ENCODE peak calls at places on chromosome 11, in six cellular contexts. One of them, this sample, is unnamed. For H3K4me1, the result is how much of the 10 kb centered on the place peaks cover.

GRCh38 chr11:84800755-84801346 is 826.3 kb downstream of the DLG2 start:
- DNase-seq in tibial artery: no peak
- DNase-seq in prostate gland: no peak
- DNase-seq in gastrocnemius medialis: no peak
- DNase-seq in stomach: no peak
- DNase-seq in heart right ventricle: no peak
- DNase-seq in this sample: no peak

GRCh38 chr11:119306373-119306890 is 10.5 kb downstream of the MCAM start:
- DNase-seq in tibial artery: peak
- DNase-seq in prostate gland: no peak
- DNase-seq in gastrocnemius medialis: no peak
- DNase-seq in stomach: no peak
- DNase-seq in heart right ventricle: no peak
- DNase-seq in this sample: no peak

GRCh38 chr11:79438631-79439429 is 2.0 kb downstream of the TENM4 start:
- DNase-seq in tibial artery: peak
- DNase-seq in prostate gland: no peak
- DNase-seq in gastrocnemius medialis: no peak
- DNase-seq in stomach: no peak
- DNase-seq in heart right ventricle: peak
- DNase-seq in this sample: peak

GRCh38 chr11:123511037-123511870 is 81.2 kb downstream of the GRAMD1B start:
- DNase-seq in tibial artery: peak
- DNase-seq in prostate gland: peak
- DNase-seq in gastrocnemius medialis: peak
- DNase-seq in stomach: peak
- DNase-seq in heart right ventricle: peak
- DNase-seq in this sample: peak

GRCh38 chr11:27213232-27213660 is 149.8 kb downstream of the CCDC34 start:
- DNase-seq in tibial artery: no peak
- DNase-seq in prostate gland: no peak
- DNase-seq in gastrocnemius medialis: no peak
- DNase-seq in stomach: no peak
- DNase-seq in heart right ventricle: no peak
- DNase-seq in this sample: no peak

GRCh38 chr11:1546077-1546535 is 26.0 kb downstream of the DUSP8 start:
- DNase-seq in tibial artery: no peak
- DNase-seq in prostate gland: no peak
- DNase-seq in gastrocnemius medialis: no peak
- DNase-seq in stomach: no peak
- DNase-seq in heart right ventricle: peak
- DNase-seq in this sample: no peak

GRCh38 chr11:3165916-3166267 is 782 bp upstream of the OSBPL5 start:
- DNase-seq in tibial artery: peak
- DNase-seq in prostate gland: no peak
- DNase-seq in gastrocnemius medialis: no peak
- DNase-seq in stomach: no peak
- DNase-seq in heart right ventricle: no peak
- DNase-seq in this sample: peak

GRCh38 chr11:15636520-15637065 is 521.9 kb downstream of the INSC start:
- DNase-seq in tibial artery: no peak
- DNase-seq in prostate gland: no peak
- DNase-seq in gastrocnemius medialis: no peak
- DNase-seq in stomach: no peak
- DNase-seq in heart right ventricle: no peak
- DNase-seq in this sample: no peak

GRCh38 chr11:61756452-61757212 is 4.2 kb downstream of the MYRF start:
- DNase-seq in tibial artery: no peak
- DNase-seq in prostate gland: no peak
- DNase-seq in gastrocnemius medialis: no peak
- DNase-seq in stomach: peak
- DNase-seq in heart right ventricle: no peak
- DNase-seq in this sample: no peak

GRCh38 chr11:126718319-126718718 is 282.3 kb downstream of the KIRREL3 start:
- DNase-seq in tibial artery: no peak
- DNase-seq in prostate gland: no peak
- DNase-seq in gastrocnemius medialis: no peak
- DNase-seq in stomach: no peak
- DNase-seq in heart right ventricle: no peak
- DNase-seq in this sample: no peak

GRCh38 chr11:37858398-37858797 is 1260.4 kb upstream of the RAG2 start:
- DNase-seq in tibial artery: no peak
- DNase-seq in prostate gland: no peak
- DNase-seq in gastrocnemius medialis: no peak
- DNase-seq in stomach: no peak
- DNase-seq in heart right ventricle: no peak
- DNase-seq in this sample: no peak

GRCh38 chr11:9351321-9351881 is 33.1 kb upstream of the IPO7 start:
- DNase-seq in tibial artery: peak
- DNase-seq in prostate gland: no peak
- DNase-seq in gastrocnemius medialis: no peak
- DNase-seq in stomach: no peak
- DNase-seq in heart right ventricle: no peak
- DNase-seq in this sample: no peak

GRCh38 chr11:73518195-73518594 is 79.7 kb downstream of the FAM168A start:
- DNase-seq in tibial artery: no peak
- DNase-seq in prostate gland: no peak
- DNase-seq in gastrocnemius medialis: no peak
- DNase-seq in stomach: no peak
- DNase-seq in heart right ventricle: no peak
- DNase-seq in this sample: no peak

GRCh38 chr11:117520201-117520600 is 192.5 kb downstream of the CEP164 start:
- DNase-seq in tibial artery: no peak
- DNase-seq in prostate gland: no peak
- DNase-seq in gastrocnemius medialis: no peak
- DNase-seq in stomach: no peak
- DNase-seq in heart right ventricle: no peak
- DNase-seq in this sample: no peak

GRCh38 chr11:122033193-122033592 is 82.8 kb downstream of the BLID start:
- DNase-seq in tibial artery: no peak
- DNase-seq in prostate gland: no peak
- DNase-seq in gastrocnemius medialis: no peak
- DNase-seq in stomach: no peak
- DNase-seq in heart right ventricle: no peak
- DNase-seq in this sample: no peak

GRCh38 chr11:86064236-86064803 is 4.6 kb downstream of the PICALM start:
- DNase-seq in tibial artery: no peak
- DNase-seq in prostate gland: no peak
- DNase-seq in gastrocnemius medialis: no peak
- DNase-seq in stomach: no peak
- DNase-seq in heart right ventricle: no peak
- DNase-seq in this sample: no peak

GRCh38 chr11:86061483-86061882 is 7.4 kb downstream of the PICALM start:
- DNase-seq in tibial artery: no peak
- DNase-seq in prostate gland: no peak
- DNase-seq in gastrocnemius medialis: no peak
- DNase-seq in stomach: no peak
- DNase-seq in heart right ventricle: no peak
- DNase-seq in this sample: no peak

GRCh38 chr11:86062719-86063118 is 6.2 kb downstream of the PICALM start:
- DNase-seq in tibial artery: no peak
- DNase-seq in prostate gland: no peak
- DNase-seq in gastrocnemius medialis: no peak
- DNase-seq in stomach: no peak
- DNase-seq in heart right ventricle: no peak
- DNase-seq in this sample: no peak

GRCh38 chr11:86066033-86066432 is 2.9 kb downstream of the PICALM start:
- DNase-seq in tibial artery: no peak
- DNase-seq in prostate gland: no peak
- DNase-seq in gastrocnemius medialis: no peak
- DNase-seq in stomach: no peak
- DNase-seq in heart right ventricle: no peak
- DNase-seq in this sample: no peak

DNA sequence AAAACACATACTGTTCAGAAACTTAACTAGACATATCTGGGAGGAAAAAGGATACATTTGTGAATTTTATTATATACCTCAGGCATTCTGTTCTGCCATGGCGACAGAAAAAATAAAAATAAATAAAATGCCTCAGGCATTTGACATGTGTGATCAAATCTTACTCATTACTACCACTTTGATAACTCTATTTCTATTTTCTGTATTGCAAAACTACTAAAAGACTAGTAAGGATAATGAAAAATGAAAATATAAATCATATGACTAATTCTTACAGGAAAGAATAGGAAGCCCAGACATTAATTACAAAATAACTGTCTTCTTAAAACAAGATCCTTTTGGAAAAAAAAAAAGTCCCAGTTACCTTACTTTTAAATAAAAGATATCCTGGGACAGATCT is 5.3 kb downstream of the PICALM start:
- DNase-seq in tibial artery: no peak
- DNase-seq in prostate gland: no peak
- DNase-seq in gastrocnemius medialis: no peak
- DNase-seq in stomach: no peak
- DNase-seq in heart right ventricle: no peak
- DNase-seq in this sample: no peak
- H3K4me1 ChIP-seq in tibial artery: under half
- H3K4me1 ChIP-seq in prostate gland: under half
- H3K4me1 ChIP-seq in gastrocnemius medialis: half or more
- H3K4me1 ChIP-seq in stomach: under half
- H3K4me1 ChIP-seq in heart right ventricle: under half
- H3K4me1 ChIP-seq in this sample: under half

GRCh38 chr11:112134473-112134872 is 29.4 kb downstream of the IL18 start:
- DNase-seq in tibial artery: no peak
- DNase-seq in prostate gland: no peak
- DNase-seq in gastrocnemius medialis: no peak
- DNase-seq in stomach: no peak
- DNase-seq in heart right ventricle: no peak
- DNase-seq in this sample: no peak

GRCh38 chr11:112129656-112130055 is 34.2 kb downstream of the IL18 start:
- DNase-seq in tibial artery: no peak
- DNase-seq in prostate gland: no peak
- DNase-seq in gastrocnemius medialis: peak
- DNase-seq in stomach: no peak
- DNase-seq in heart right ventricle: no peak
- DNase-seq in this sample: no peak

GRCh38 chr11:112127056-112127455 is 36.8 kb downstream of the IL18 start:
- DNase-seq in tibial artery: no peak
- DNase-seq in prostate gland: no peak
- DNase-seq in gastrocnemius medialis: no peak
- DNase-seq in stomach: no peak
- DNase-seq in heart right ventricle: no peak
- DNase-seq in this sample: no peak

GRCh38 chr11:112128483-112129121 is 35.3 kb downstream of the IL18 start:
- DNase-seq in tibial artery: no peak
- DNase-seq in prostate gland: peak
- DNase-seq in gastrocnemius medialis: peak
- DNase-seq in stomach: peak
- DNase-seq in heart right ventricle: peak
- DNase-seq in this sample: peak

DNA sequence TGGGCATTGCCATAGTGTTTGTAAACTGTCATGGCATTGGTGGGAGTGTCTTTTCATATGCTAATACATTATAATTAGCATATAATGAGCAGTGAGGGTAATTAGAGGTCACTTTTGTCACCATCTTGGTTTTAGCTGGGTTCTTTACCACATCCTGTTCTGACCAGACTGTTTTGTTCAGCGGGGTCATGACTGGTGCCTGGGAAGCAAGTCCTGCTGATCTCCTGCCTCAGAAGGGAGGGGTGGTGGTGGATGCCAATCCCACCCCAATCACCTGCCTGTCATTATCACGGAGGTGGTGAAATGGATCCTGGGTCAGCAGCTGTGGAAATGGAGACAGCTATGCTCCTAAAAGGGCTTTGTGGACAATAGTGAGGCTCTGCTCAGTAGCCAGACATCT is 31.2 kb downstream of the IL18 start:
- DNase-seq in tibial artery: no peak
- DNase-seq in prostate gland: no peak
- DNase-seq in gastrocnemius medialis: no peak
- DNase-seq in stomach: no peak
- DNase-seq in heart right ventricle: no peak
- DNase-seq in this sample: no peak
- H3K27ac ChIP-seq in tibial artery: no peak
- H3K27ac ChIP-seq in prostate gland: no peak
- H3K27ac ChIP-seq in gastrocnemius medialis: no peak
- H3K27ac ChIP-seq in stomach: no peak
- H3K27ac ChIP-seq in heart right ventricle: no peak
- H3K27ac ChIP-seq in this sample: no peak

GRCh38 chr11:77379917-77380316 is 78.4 kb upstream of the GDPD4 start:
- DNase-seq in tibial artery: no peak
- DNase-seq in prostate gland: no peak
- DNase-seq in gastrocnemius medialis: no peak
- DNase-seq in stomach: no peak
- DNase-seq in heart right ventricle: no peak
- DNase-seq in this sample: no peak
- H3K4me1 ChIP-seq in tibial artery: under half
- H3K4me1 ChIP-seq in prostate gland: under half
- H3K4me1 ChIP-seq in gastrocnemius medialis: under half
- H3K4me1 ChIP-seq in stomach: under half
- H3K4me1 ChIP-seq in heart right ventricle: under half
- H3K4me1 ChIP-seq in this sample: under half

DNA sequence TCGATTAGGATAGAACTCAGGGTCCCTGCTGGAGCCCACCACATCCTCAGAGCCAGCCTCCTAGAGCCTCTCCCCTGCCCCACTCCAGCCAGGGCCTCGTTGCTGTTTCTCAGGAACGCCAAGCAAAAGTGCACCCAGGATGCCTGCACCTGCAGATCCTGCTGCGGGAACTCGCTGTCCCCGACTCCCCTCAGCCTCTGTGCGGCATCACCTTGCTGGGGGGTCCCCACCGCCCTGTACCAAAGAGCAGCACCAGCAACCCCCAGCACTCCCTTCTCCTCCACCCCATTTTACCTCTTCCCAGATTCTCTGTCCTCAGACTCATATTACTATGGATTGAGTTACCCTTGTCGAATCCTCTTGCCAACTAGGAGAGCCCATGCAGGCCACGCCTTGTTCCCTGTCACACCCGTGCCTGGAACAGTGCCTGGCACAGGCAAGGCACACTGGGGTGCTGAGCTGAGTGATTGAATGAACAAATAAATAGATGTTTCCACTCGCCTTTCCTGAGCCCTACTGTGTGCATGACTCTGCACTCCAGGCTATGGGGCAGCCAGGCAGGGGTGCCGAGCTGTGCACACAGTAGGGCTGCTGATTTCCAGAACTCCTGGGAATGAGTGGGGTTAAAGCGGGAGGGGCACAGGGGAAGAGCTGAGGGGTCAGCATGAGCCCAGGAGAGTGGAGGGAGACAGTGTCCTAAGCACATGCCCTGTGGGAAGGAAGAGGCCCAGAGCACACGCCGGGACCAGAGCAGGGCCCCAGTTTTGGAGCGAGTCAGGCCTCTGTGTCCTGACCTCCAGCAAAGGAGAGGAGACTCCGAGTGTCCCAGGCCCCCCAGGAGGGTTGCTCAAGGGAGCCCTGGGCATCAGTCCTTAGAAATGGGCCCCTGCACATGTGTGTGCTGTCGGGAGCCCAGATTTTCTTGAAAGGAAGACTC is 44.3 kb downstream of the LINC01488 start:
- DNase-seq in tibial artery: no peak
- DNase-seq in prostate gland: no peak
- DNase-seq in gastrocnemius medialis: no peak
- DNase-seq in stomach: no peak
- DNase-seq in heart right ventricle: no peak
- DNase-seq in this sample: peak
- H3K27ac ChIP-seq in tibial artery: no peak
- H3K27ac ChIP-seq in prostate gland: no peak
- H3K27ac ChIP-seq in gastrocnemius medialis: no peak
- H3K27ac ChIP-seq in stomach: no peak
- H3K27ac ChIP-seq in heart right ventricle: no peak
- H3K27ac ChIP-seq in this sample: no peak